ENCODE peak calls at places on chromosomes 12 and 14, in five cellular contexts. Q is HL-60; T is naive thymus-derived CD4-positive, alpha-beta T cell; E is GM12865; D is Karpas-422. B is an unnamed sample.

GRCh38 chr14:51304956-51305355 is 64.9 kb downstream of the TMX1 start:
- DNase-seq in Q (no peak), T (no peak), E (no peak), D (no peak), B (no peak)

GRCh38 chr14:69876848-69877306 is 2.3 kb upstream of the SMOC1 start:
- DNase-seq in Q (no peak), T (no peak), E (no peak), D (no peak), B (no peak)

GRCh38 chr14:59679872-59680271 is 103.3 kb upstream of the CCDC175 start:
- DNase-seq in Q (no peak), T (no peak), E (no peak), D (no peak), B (peak; percentile 5)

GRCh38 chr14:60933920-60934655 is 46.8 kb downstream of the TRMT5 start:
- DNase-seq in Q (no peak), T (no peak), E (no peak), D (no peak), B (no peak)

GRCh38 chr12:122558721-122559641 is 31.9 kb downstream of the KNTC1 start:
- DNase-seq in Q (no peak), T (no peak), E (peak; percentile 48), D (no peak), B (no peak)

GRCh38 chr12:92649511-92650227 is 53.1 kb upstream of the PLEKHG7 start:
- DNase-seq in Q (peak; percentile 66), T (peak; percentile 8), E (peak; percentile 89), D (peak; percentile 74), B (peak; percentile 54)

GRCh38 chr12:20105938-20106337 is 262.4 kb upstream of the PDE3A start:
- DNase-seq in Q (no peak), T (no peak), E (no peak), D (no peak), B (no peak)

GRCh38 chr12:71947645-71948105 is 9.0 kb downstream of the TPH2 start:
- DNase-seq in Q (no peak), T (no peak), E (no peak), D (no peak), B (no peak)

GRCh38 chr14:55102141-55102547 is 26.9 kb upstream of the LGALS3 start:
- DNase-seq in Q (peak; percentile 80), T (no peak), E (peak; percentile 96), D (peak; percentile 71), B (peak; percentile 73)

GRCh38 chr12:109606261-109607028 is 32.9 kb downstream of the MVK start:
- DNase-seq in Q (no peak), T (no peak), E (no peak), D (no peak), B (no peak)

GRCh38 chr14:42163136-42163535 is 556.5 kb downstream of the LRFN5 start:
- DNase-seq in Q (no peak), T (no peak), E (no peak), D (no peak), B (no peak)

GRCh38 chr14:89032086-89032649 is 207.7 kb downstream of the TTC8 start:
- DNase-seq in Q (no peak), T (no peak), E (peak; percentile 11), D (peak; percentile 61), B (no peak)

GRCh38 chr14:49766839-49767238 is 1.1 kb upstream of the KLHDC2 start:
- DNase-seq in Q (no peak), T (no peak), E (no peak), D (peak; percentile 59), B (no peak)

GRCh38 chr12:27003421-27004311 is 10.5 kb downstream of the TM7SF3 start:
- DNase-seq in Q (no peak), T (no peak), E (no peak), D (peak; percentile 56), B (no peak)

GRCh38 chr12:112822056-112822455 is 30.5 kb downstream of the RPH3A start:
- DNase-seq in Q (no peak), T (no peak), E (no peak), D (no peak), B (no peak)

DNA sequence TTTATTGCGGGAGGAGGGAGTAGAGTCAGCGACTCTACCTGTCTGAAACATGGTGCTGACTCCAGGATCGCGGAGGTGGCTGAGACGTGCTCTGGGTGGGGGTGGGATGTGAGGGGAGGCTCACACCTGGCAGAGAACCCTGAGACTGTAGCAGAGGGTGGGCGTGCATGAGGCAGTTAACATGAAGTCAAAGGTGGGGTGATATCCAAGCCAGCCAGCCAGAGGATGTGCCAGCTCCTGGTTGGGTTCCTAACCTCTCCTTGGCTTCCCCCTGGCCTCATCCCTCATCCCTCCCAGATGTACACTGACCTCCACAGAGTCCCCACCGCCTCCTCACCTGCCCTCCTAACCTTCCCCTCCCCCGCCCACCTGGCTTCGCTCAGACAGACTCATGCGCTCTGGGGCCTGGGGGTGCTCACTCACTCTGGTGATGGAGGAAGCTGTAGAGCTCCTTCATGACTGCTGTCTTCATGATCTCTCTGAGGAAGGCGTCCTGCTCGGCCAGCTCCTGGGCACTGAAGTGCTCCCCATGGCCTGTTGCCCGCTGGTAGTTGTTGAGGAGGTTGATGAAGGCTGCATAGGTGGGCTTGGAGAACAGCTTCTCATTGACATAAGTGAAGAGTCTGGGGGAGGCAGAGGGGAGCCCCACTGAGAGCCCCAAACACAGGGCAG is 9.3 kb downstream of the ENDOU start:
- DNase-seq in Q (no peak), T (no peak), E (no peak), D (no peak), B (no peak)
- H3K4me3 ChIP-seq in Q (no peak overlapping the region), T (no peak overlapping the region), E (no peak overlapping the region), D (no peak overlapping the region), B (no peak overlapping the region)

DNA sequence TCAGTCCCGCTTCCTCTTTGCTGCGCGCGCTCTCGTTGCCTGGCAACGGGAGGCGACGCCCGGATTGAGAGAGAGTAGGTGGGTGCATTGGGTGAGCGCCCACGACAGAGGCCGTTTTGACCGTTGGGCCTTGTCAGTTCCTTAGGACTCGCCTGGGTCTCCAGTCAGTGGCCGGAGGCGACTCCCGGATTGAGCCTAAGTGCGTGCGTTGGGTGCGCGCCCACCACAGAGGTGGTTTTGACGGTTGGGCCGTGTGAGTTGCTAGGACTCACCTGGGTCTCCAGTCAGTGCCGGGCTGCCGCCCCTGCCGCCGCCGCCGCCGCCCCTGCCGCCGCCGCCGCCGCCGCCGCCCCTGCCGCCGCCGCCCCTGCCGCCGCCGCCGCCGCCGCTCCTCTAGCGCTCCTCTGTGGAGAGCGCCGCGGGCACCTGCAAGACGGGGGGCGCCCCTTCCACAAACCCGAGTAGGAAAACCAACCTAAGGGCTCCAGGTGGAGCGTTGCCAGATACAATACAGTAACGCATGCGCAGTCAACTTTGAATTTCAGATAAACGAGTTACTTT is 37.2 kb downstream of the APOBEC1 start:
- DNase-seq in Q (no peak), T (no peak), E (no peak), D (no peak), B (no peak)
- H3K4me3 ChIP-seq in Q (no peak overlapping the region), T (no peak overlapping the region), E (no peak overlapping the region), D (no peak overlapping the region), B (no peak overlapping the region)

GRCh38 chr12:32505067-32505466 is 105.7 kb downstream of the FGD4 start:
- DNase-seq in Q (no peak), T (no peak), E (no peak), D (no peak), B (no peak)
- H3K4me3 ChIP-seq in Q (no peak overlapping the region), T (no peak overlapping the region), E (no peak overlapping the region), D (no peak overlapping the region), B (no peak overlapping the region)

DNA sequence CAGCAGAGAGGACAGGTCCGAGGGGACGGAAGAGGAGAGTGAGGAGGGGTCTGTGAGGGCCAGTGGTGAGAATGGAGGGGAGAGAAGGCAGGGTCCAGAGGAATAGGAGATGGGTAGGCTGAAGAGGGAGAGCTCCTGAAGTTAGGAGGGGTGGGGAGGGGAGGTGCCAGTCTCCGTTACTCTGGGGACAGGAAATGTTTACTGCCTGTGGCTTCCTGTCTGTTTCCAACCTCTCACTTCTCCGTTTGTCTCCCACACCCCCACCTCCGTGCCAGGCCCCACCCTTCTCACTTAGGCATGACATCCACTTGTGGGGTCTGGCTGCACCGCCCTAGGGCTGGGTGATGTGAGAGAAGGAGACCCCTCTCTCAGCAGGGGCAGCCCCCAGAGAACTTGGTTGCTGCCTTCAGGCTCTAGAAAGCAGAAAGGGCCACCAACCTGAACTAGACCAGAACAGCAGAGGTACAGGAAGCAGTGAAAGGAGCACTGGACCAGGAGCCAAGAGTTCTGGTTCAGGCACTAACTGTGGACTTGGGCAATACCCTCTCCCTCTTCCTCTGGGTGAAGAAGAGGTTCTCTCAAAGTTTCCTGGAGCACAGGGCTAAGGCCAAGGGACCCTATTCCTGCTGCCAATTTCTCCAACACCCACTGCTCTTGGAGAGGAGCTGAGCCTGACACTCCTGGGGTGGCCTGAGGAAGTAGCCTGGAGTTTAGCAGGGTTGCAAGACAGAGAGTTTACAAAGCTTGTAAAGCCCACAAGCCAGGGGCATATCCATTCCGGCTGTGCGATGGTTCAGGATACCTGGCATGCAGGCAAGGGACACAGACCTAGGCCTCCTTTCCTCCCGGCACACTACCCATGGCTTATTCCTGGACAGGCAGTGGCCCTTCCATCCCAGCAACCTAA is 5.5 kb downstream of the ITGA5 start:
- DNase-seq in Q (peak; percentile 94), T (peak; percentile 54), E (peak; percentile 46), D (no peak), B (peak; percentile 90)
- H3K4me3 ChIP-seq in Q (peak overlapping the region; percentile 31), T (peak overlapping the region; percentile 84), E (no peak overlapping the region), D (no peak overlapping the region), B (peak overlapping the region; percentile 47)

DNA sequence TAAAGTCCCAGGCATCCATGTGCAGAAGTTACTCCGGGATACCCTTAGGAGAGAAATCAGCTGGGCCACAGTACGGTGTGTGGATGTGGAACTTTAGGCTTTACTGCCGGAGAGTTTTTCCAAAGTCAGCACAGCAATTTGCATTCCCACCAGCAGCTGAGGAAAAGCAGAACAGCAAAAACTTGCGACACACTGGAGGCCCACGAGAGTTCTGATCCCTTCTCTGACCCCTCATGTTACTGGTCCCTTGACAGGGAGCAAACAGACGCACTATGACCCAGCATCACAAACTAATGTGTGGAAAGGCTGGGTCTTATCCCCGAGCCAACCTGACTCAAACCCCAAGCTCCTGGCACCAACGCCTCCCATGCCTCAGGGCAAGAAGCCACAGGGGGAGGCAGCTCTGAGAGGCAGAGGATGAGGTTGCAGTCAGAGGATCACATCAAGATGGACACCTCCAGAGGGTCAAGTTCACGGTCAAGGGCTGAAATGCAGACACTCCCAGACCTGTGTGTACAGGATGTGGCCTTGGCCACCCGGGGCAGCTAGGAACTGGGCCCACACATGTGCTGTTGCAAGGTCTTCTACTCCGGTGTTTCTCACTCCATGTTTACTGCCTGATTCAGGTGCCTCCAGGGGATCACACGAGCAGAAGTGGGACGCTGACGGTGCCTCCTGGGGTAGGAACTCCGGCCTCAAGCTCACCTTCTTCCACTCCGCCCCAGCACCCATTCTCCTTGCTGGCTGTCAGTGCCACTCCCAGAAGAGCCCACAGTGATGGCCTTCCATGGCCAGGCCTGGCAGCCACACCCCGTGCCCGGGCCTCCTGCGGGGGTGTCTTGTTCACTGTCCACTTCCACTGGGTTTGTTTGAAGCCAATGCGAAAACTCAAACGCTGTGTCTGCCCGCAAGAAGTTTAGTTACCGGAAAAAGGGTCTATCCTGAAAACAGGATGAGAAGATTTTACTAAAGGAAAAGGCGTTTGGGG is 38.4 kb downstream of the CCDC88C start:
- DNase-seq in Q (peak; percentile 36), T (no peak), E (no peak), D (no peak), B (no peak)
- H3K4me3 ChIP-seq in Q (no peak overlapping the region), T (no peak overlapping the region), E (no peak overlapping the region), D (no peak overlapping the region), B (no peak overlapping the region)

GRCh38 chr12:53365245-53365904 is 14.6 kb upstream of the SP1 start:
- DNase-seq in Q (no peak), T (no peak), E (no peak), D (no peak), B (no peak)
- H3K4me3 ChIP-seq in Q (no peak overlapping the region), T (no peak overlapping the region), E (no peak overlapping the region), D (no peak overlapping the region), B (no peak overlapping the region)

B was measured in Jurkat, Clone E6-1.